ENCODE peak calls at places on chromosomes 12 and 14, in eight cellular contexts. N is activated T-cell treated with anti-CD3 and anti-CD28 coated beads, Interleukin-2, amount 50 U/mL, for 72 hours; W is body of pancreas; U is effector memory CD8-positive, alpha-beta T cell; B is Calu3; I is endothelial cell; C is posterior vena cava; A is stimulated activated CD4-positive, alpha-beta T cell treated with anti-CD3 and anti-CD28 coated beads, Interleukin-12 subunit alpha, Interleukin-12 subunit beta, amount 100 ng/mL, for 24 hours. X is an unnamed sample.

GRCh38 chr12:124640096-124640495 is 72.7 kb upstream of the NCOR2 start:
- DNase-seq in N (no peak), W (no peak), U (no peak), B (no peak), I (no peak), C (no peak), A (no peak), X (no peak)

GRCh38 chr12:94717112-94717511 is 66.8 kb upstream of the TMCC3 start:
- DNase-seq in N (no peak), W (no peak), U (no peak), B (no peak), I (no peak), C (no peak), A (no peak), X (no peak)

GRCh38 chr12:121697093-121697698 is 15.4 kb upstream of the TMEM120B start:
- DNase-seq in N (peak), W (peak), U (peak), B (peak), I (peak), C (no peak), A (no peak), X (no peak)

GRCh38 chr12:25194211-25194610 is 749 bp downstream of the DNAI7 start:
- DNase-seq in N (no peak), W (no peak), U (no peak), B (no peak), I (no peak), C (no peak), A (no peak), X (no peak)

GRCh38 chr12:76890407-76891143 is 11.8 kb upstream of the CSRP2 start:
- DNase-seq in N (peak), W (no peak), U (no peak), B (peak), I (no peak), C (no peak), A (peak), X (no peak)

GRCh38 chr12:123889000-123889399 is 83.6 kb downstream of the CCDC92 start:
- DNase-seq in N (no peak), W (no peak), U (no peak), B (no peak), I (no peak), C (no peak), A (no peak), X (no peak)

GRCh38 chr14:74573421-74574091 is 38.5 kb downstream of the LTBP2 start:
- DNase-seq in N (no peak), W (no peak), U (no peak), B (peak), I (no peak), C (peak), A (no peak), X (no peak)

GRCh38 chr12:54654926-54655325 is 6.8 kb upstream of the DCD start:
- DNase-seq in N (no peak), W (no peak), U (no peak), B (no peak), I (no peak), C (no peak), A (no peak), X (no peak)

GRCh38 chr14:58731465-58732330 is 93.9 kb downstream of the DACT1 start:
- DNase-seq in N (no peak), W (no peak), U (no peak), B (peak), I (no peak), C (no peak), A (no peak), X (no peak)

GRCh38 chr14:101459392-101459900 is 101.8 kb upstream of the DIO3 start:
- DNase-seq in N (no peak), W (no peak), U (no peak), B (no peak), I (no peak), C (peak), A (no peak), X (no peak)

GRCh38 chr12:52896190-52897100 is 8.4 kb downstream of the KRT8 start:
- DNase-seq in N (no peak), W (peak), U (no peak), B (no peak), I (no peak), C (no peak), A (no peak), X (peak)

GRCh38 chr12:93578221-93578620 is 5.7 kb downstream of the SOCS2 start:
- DNase-seq in N (no peak), W (no peak), U (no peak), B (no peak), I (no peak), C (no peak), A (no peak), X (no peak)

GRCh38 chr12:110269622-110270124 is 11.4 kb upstream of the ATP2A2 start:
- DNase-seq in N (no peak), W (no peak), U (no peak), B (peak), I (no peak), C (no peak), A (no peak), X (no peak)

GRCh38 chr14:76872796-76873432 is 46.7 kb downstream of the LRRC74A start:
- DNase-seq in N (peak), W (peak), U (peak), B (peak), I (peak), C (no peak), A (peak), X (peak)

GRCh38 chr12:52041695-52042123 is 9.5 kb upstream of the NR4A1 start:
- DNase-seq in N (peak), W (peak), U (peak), B (no peak), I (no peak), C (peak), A (no peak), X (no peak)

GRCh38 chr12:111298583-111299436 is 70.1 kb downstream of the PHETA1 start:
- DNase-seq in N (peak), W (peak), U (peak), B (peak), I (peak), C (no peak), A (peak), X (peak)

GRCh38 chr14:91395998-91396660 is 21.5 kb downstream of the CCDC88C start:
- DNase-seq in N (no peak), W (no peak), U (no peak), B (no peak), I (no peak), C (no peak), A (no peak), X (peak)

GRCh38 chr12:19694627-19695026 is 255.3 kb downstream of the AEBP2 start:
- DNase-seq in N (no peak), W (no peak), U (no peak), B (no peak), I (no peak), C (no peak), A (no peak), X (no peak)